ENCODE peak calls at places on chromosomes 12 and 14, in ten cellular contexts. One of them, this sample, is unnamed.

GRCh38 chr12:31033681-31034080 is 40.0 kb upstream of the DDX11 start:
- DNase-seq in CD4-positive, alpha-beta memory T cell: no peak
- DNase-seq in naive thymus-derived CD4-positive, alpha-beta T cell: no peak
- DNase-seq in lower leg skin: peak; percentile 43
- DNase-seq in CD8-positive, alpha-beta memory T cell: no peak
- DNase-seq in AG04450: no peak
- DNase-seq in GM12865: no peak
- DNase-seq in heart right ventricle: no peak
- DNase-seq in adipocyte: peak; percentile 3
- DNase-seq in psoas muscle: no peak
- DNase-seq in this sample: no peak

GRCh38 chr12:112381421-112381897 is 772 bp downstream of the HECTD4 start:
- DNase-seq in GM12865: peak; percentile 73
- DNase-seq in AG04450: no peak
- DNase-seq in naive thymus-derived CD4-positive, alpha-beta T cell: peak; percentile 68
- DNase-seq in lower leg skin: peak; percentile 88
- DNase-seq in CD4-positive, alpha-beta memory T cell: no peak
- DNase-seq in heart right ventricle: peak; percentile 15
- DNase-seq in adipocyte: peak; percentile 47
- DNase-seq in CD8-positive, alpha-beta memory T cell: peak; percentile 45
- DNase-seq in psoas muscle: peak; percentile 18
- DNase-seq in this sample: no peak

GRCh38 chr12:90280564-90281058 is 572.0 kb upstream of the ATP2B1 start:
- DNase-seq in CD4-positive, alpha-beta memory T cell: no peak
- DNase-seq in naive thymus-derived CD4-positive, alpha-beta T cell: no peak
- DNase-seq in AG04450: no peak
- DNase-seq in CD8-positive, alpha-beta memory T cell: no peak
- DNase-seq in heart right ventricle: no peak
- DNase-seq in lower leg skin: no peak
- DNase-seq in psoas muscle: no peak
- DNase-seq in GM12865: peak; percentile 25
- DNase-seq in adipocyte: no peak
- DNase-seq in this sample: no peak

GRCh38 chr14:101961011-101961721 is 3.2 kb upstream of the DYNC1H1 start:
- DNase-seq in AG04450: peak; percentile 50
- DNase-seq in GM12865: peak; percentile 88
- DNase-seq in CD8-positive, alpha-beta memory T cell: peak; percentile 59
- DNase-seq in adipocyte: peak; percentile 88
- DNase-seq in psoas muscle: peak; percentile 70
- DNase-seq in CD4-positive, alpha-beta memory T cell: peak; percentile 74
- DNase-seq in lower leg skin: peak; percentile 94
- DNase-seq in naive thymus-derived CD4-positive, alpha-beta T cell: peak; percentile 68
- DNase-seq in heart right ventricle: peak; percentile 71
- DNase-seq in this sample: peak; percentile 74

GRCh38 chr12:69024907-69025306 is 91.9 kb upstream of the CPM start:
- DNase-seq in adipocyte: no peak
- DNase-seq in heart right ventricle: no peak
- DNase-seq in GM12865: no peak
- DNase-seq in lower leg skin: no peak
- DNase-seq in CD4-positive, alpha-beta memory T cell: no peak
- DNase-seq in psoas muscle: no peak
- DNase-seq in AG04450: no peak
- DNase-seq in naive thymus-derived CD4-positive, alpha-beta T cell: no peak
- DNase-seq in CD8-positive, alpha-beta memory T cell: no peak
- DNase-seq in this sample: no peak

GRCh38 chr12:102526701-102527100 is 46.3 kb upstream of the IGF1 start:
- DNase-seq in naive thymus-derived CD4-positive, alpha-beta T cell: no peak
- DNase-seq in adipocyte: peak; percentile 75
- DNase-seq in CD8-positive, alpha-beta memory T cell: no peak
- DNase-seq in GM12865: no peak
- DNase-seq in psoas muscle: no peak
- DNase-seq in heart right ventricle: no peak
- DNase-seq in lower leg skin: no peak
- DNase-seq in CD4-positive, alpha-beta memory T cell: no peak
- DNase-seq in AG04450: no peak
- DNase-seq in this sample: no peak

GRCh38 chr12:24902521-24903304 is 46.2 kb downstream of the BCAT1 start:
- DNase-seq in AG04450: no peak
- DNase-seq in heart right ventricle: no peak
- DNase-seq in adipocyte: peak; percentile 72
- DNase-seq in GM12865: peak; percentile 52
- DNase-seq in lower leg skin: peak; percentile 85
- DNase-seq in CD4-positive, alpha-beta memory T cell: no peak
- DNase-seq in psoas muscle: peak; percentile 20
- DNase-seq in naive thymus-derived CD4-positive, alpha-beta T cell: peak; percentile 59
- DNase-seq in CD8-positive, alpha-beta memory T cell: no peak
- DNase-seq in this sample: no peak

GRCh38 chr14:95889236-95889979 is 12.8 kb downstream of the TUNAR start:
- DNase-seq in adipocyte: no peak
- DNase-seq in AG04450: no peak
- DNase-seq in naive thymus-derived CD4-positive, alpha-beta T cell: no peak
- DNase-seq in CD8-positive, alpha-beta memory T cell: no peak
- DNase-seq in heart right ventricle: no peak
- DNase-seq in GM12865: peak; percentile 31
- DNase-seq in psoas muscle: no peak
- DNase-seq in lower leg skin: no peak
- DNase-seq in CD4-positive, alpha-beta memory T cell: no peak
- DNase-seq in this sample: no peak

GRCh38 chr14:69483765-69484443 is 624 bp upstream of the PLEKHD1 start:
- DNase-seq in psoas muscle: peak; percentile 73
- DNase-seq in naive thymus-derived CD4-positive, alpha-beta T cell: no peak
- DNase-seq in CD4-positive, alpha-beta memory T cell: no peak
- DNase-seq in AG04450: no peak
- DNase-seq in heart right ventricle: peak; percentile 28
- DNase-seq in CD8-positive, alpha-beta memory T cell: no peak
- DNase-seq in lower leg skin: no peak
- DNase-seq in adipocyte: peak; percentile 47
- DNase-seq in GM12865: no peak
- DNase-seq in this sample: peak; percentile 29

GRCh38 chr12:131939007-131939406 is 9.9 kb downstream of the PUS1 start:
- DNase-seq in CD4-positive, alpha-beta memory T cell: no peak
- DNase-seq in psoas muscle: no peak
- DNase-seq in AG04450: no peak
- DNase-seq in lower leg skin: no peak
- DNase-seq in CD8-positive, alpha-beta memory T cell: no peak
- DNase-seq in naive thymus-derived CD4-positive, alpha-beta T cell: no peak
- DNase-seq in GM12865: no peak
- DNase-seq in adipocyte: no peak
- DNase-seq in heart right ventricle: no peak
- DNase-seq in this sample: peak; percentile 33

GRCh38 chr12:31362115-31362758 is 36.3 kb upstream of the SINHCAF start:
- DNase-seq in heart right ventricle: no peak
- DNase-seq in CD8-positive, alpha-beta memory T cell: no peak
- DNase-seq in adipocyte: no peak
- DNase-seq in psoas muscle: no peak
- DNase-seq in AG04450: no peak
- DNase-seq in lower leg skin: no peak
- DNase-seq in CD4-positive, alpha-beta memory T cell: no peak
- DNase-seq in GM12865: peak; percentile 13
- DNase-seq in naive thymus-derived CD4-positive, alpha-beta T cell: peak; percentile 24
- DNase-seq in this sample: no peak

GRCh38 chr12:33180921-33181320 is 258.7 kb downstream of the SYT10 start:
- DNase-seq in lower leg skin: no peak
- DNase-seq in psoas muscle: no peak
- DNase-seq in CD4-positive, alpha-beta memory T cell: no peak
- DNase-seq in heart right ventricle: no peak
- DNase-seq in adipocyte: no peak
- DNase-seq in GM12865: no peak
- DNase-seq in naive thymus-derived CD4-positive, alpha-beta T cell: no peak
- DNase-seq in AG04450: no peak
- DNase-seq in CD8-positive, alpha-beta memory T cell: no peak
- DNase-seq in this sample: no peak

GRCh38 chr14:51472881-51473280 is 178.8 kb upstream of the FRMD6 start:
- DNase-seq in psoas muscle: no peak
- DNase-seq in heart right ventricle: no peak
- DNase-seq in adipocyte: peak; percentile 53
- DNase-seq in CD4-positive, alpha-beta memory T cell: no peak
- DNase-seq in GM12865: no peak
- DNase-seq in naive thymus-derived CD4-positive, alpha-beta T cell: no peak
- DNase-seq in CD8-positive, alpha-beta memory T cell: no peak
- DNase-seq in AG04450: no peak
- DNase-seq in lower leg skin: no peak
- DNase-seq in this sample: no peak

GRCh38 chr12:122227341-122227740 is 1.5 kb upstream of the DIABLO start:
- DNase-seq in CD8-positive, alpha-beta memory T cell: peak; percentile 84
- DNase-seq in GM12865: no peak
- DNase-seq in psoas muscle: no peak
- DNase-seq in lower leg skin: no peak
- DNase-seq in heart right ventricle: no peak
- DNase-seq in naive thymus-derived CD4-positive, alpha-beta T cell: no peak
- DNase-seq in adipocyte: no peak
- DNase-seq in CD4-positive, alpha-beta memory T cell: peak; percentile 76
- DNase-seq in AG04450: no peak
- DNase-seq in this sample: no peak

GRCh38 chr12:116504438-116504837 is 54.7 kb upstream of the MAP1LC3B2 start:
- DNase-seq in psoas muscle: no peak
- DNase-seq in lower leg skin: no peak
- DNase-seq in GM12865: no peak
- DNase-seq in CD8-positive, alpha-beta memory T cell: no peak
- DNase-seq in heart right ventricle: no peak
- DNase-seq in adipocyte: no peak
- DNase-seq in CD4-positive, alpha-beta memory T cell: no peak
- DNase-seq in AG04450: no peak
- DNase-seq in naive thymus-derived CD4-positive, alpha-beta T cell: no peak
- DNase-seq in this sample: no peak

GRCh38 chr12:116502989-116503496 is 56.1 kb upstream of the MAP1LC3B2 start:
- DNase-seq in CD8-positive, alpha-beta memory T cell: no peak
- DNase-seq in AG04450: no peak
- DNase-seq in GM12865: no peak
- DNase-seq in naive thymus-derived CD4-positive, alpha-beta T cell: no peak
- DNase-seq in CD4-positive, alpha-beta memory T cell: no peak
- DNase-seq in psoas muscle: no peak
- DNase-seq in adipocyte: no peak
- DNase-seq in heart right ventricle: no peak
- DNase-seq in lower leg skin: no peak
- DNase-seq in this sample: no peak

GRCh38 chr12:116502141-116502725 is 56.9 kb upstream of the MAP1LC3B2 start:
- DNase-seq in GM12865: no peak
- DNase-seq in CD4-positive, alpha-beta memory T cell: no peak
- DNase-seq in naive thymus-derived CD4-positive, alpha-beta T cell: no peak
- DNase-seq in heart right ventricle: no peak
- DNase-seq in lower leg skin: no peak
- DNase-seq in AG04450: no peak
- DNase-seq in psoas muscle: no peak
- DNase-seq in CD8-positive, alpha-beta memory T cell: no peak
- DNase-seq in adipocyte: no peak
- DNase-seq in this sample: no peak

GRCh38 chr12:116508145-116509121 is 50.7 kb upstream of the MAP1LC3B2 start:
- DNase-seq in CD4-positive, alpha-beta memory T cell: peak; percentile 1
- DNase-seq in GM12865: no peak
- DNase-seq in psoas muscle: peak; percentile 33
- DNase-seq in CD8-positive, alpha-beta memory T cell: no peak
- DNase-seq in lower leg skin: peak; percentile 92
- DNase-seq in heart right ventricle: peak; percentile 52
- DNase-seq in naive thymus-derived CD4-positive, alpha-beta T cell: peak; percentile 26
- DNase-seq in adipocyte: peak; percentile 59
- DNase-seq in AG04450: no peak
- DNase-seq in this sample: no peak

DNA sequence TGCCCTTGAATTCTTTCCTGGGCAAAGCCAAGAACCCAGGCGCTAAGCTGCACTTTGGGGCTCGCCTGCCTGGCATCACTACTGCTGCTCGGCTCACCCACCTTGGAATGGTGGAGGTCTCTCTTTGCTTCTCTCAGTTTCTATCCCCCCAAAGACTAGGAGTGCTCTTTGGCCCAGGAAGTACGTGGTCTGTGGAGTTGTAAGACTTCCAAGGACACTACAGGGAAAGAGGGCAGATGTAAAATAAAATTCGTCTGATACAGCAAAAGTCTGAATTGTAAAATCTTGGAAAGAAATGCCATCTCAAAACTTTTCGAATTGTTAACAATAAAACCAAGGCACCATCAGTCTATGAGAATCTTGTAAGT is 52.5 kb upstream of the MAP1LC3B2 start:
- DNase-seq in heart right ventricle: no peak
- DNase-seq in psoas muscle: no peak
- DNase-seq in naive thymus-derived CD4-positive, alpha-beta T cell: no peak
- DNase-seq in lower leg skin: no peak
- DNase-seq in adipocyte: no peak
- DNase-seq in CD8-positive, alpha-beta memory T cell: no peak
- DNase-seq in CD4-positive, alpha-beta memory T cell: no peak
- DNase-seq in GM12865: no peak
- DNase-seq in AG04450: no peak
- DNase-seq in this sample: no peak
- H3K4me3 ChIP-seq in heart right ventricle: no peak overlapping the region
- H3K4me3 ChIP-seq in psoas muscle: no peak overlapping the region
- H3K4me3 ChIP-seq in naive thymus-derived CD4-positive, alpha-beta T cell: no peak overlapping the region
- H3K4me3 ChIP-seq in lower leg skin: no peak overlapping the region
- H3K4me3 ChIP-seq in adipocyte: no peak overlapping the region
- H3K4me3 ChIP-seq in CD8-positive, alpha-beta memory T cell: no peak overlapping the region
- H3K4me3 ChIP-seq in CD4-positive, alpha-beta memory T cell: no peak overlapping the region
- H3K4me3 ChIP-seq in GM12865: no peak overlapping the region
- H3K4me3 ChIP-seq in AG04450: no peak overlapping the region
- H3K4me3 ChIP-seq in this sample: no peak overlapping the region

GRCh38 chr14:75125617-75126016 is 1.2 kb downstream of the NEK9 start:
- DNase-seq in heart right ventricle: no peak
- DNase-seq in naive thymus-derived CD4-positive, alpha-beta T cell: no peak
- DNase-seq in lower leg skin: no peak
- DNase-seq in AG04450: no peak
- DNase-seq in CD4-positive, alpha-beta memory T cell: no peak
- DNase-seq in adipocyte: peak; percentile 74
- DNase-seq in CD8-positive, alpha-beta memory T cell: no peak
- DNase-seq in GM12865: no peak
- DNase-seq in psoas muscle: no peak
- DNase-seq in this sample: no peak
- H3K4me3 ChIP-seq in heart right ventricle: peak overlapping the region; percentile 81
- H3K4me3 ChIP-seq in naive thymus-derived CD4-positive, alpha-beta T cell: peak overlapping the region; percentile 87
- H3K4me3 ChIP-seq in lower leg skin: no peak overlapping the region
- H3K4me3 ChIP-seq in AG04450: peak overlapping the region; percentile 72
- H3K4me3 ChIP-seq in CD4-positive, alpha-beta memory T cell: no peak overlapping the region
- H3K4me3 ChIP-seq in adipocyte: peak overlapping the region; percentile 83
- H3K4me3 ChIP-seq in CD8-positive, alpha-beta memory T cell: peak overlapping the region; percentile 99
- H3K4me3 ChIP-seq in GM12865: peak overlapping the region; percentile 100
- H3K4me3 ChIP-seq in psoas muscle: peak overlapping the region; percentile 83
- H3K4me3 ChIP-seq in this sample: peak overlapping the region; percentile 94

DNA sequence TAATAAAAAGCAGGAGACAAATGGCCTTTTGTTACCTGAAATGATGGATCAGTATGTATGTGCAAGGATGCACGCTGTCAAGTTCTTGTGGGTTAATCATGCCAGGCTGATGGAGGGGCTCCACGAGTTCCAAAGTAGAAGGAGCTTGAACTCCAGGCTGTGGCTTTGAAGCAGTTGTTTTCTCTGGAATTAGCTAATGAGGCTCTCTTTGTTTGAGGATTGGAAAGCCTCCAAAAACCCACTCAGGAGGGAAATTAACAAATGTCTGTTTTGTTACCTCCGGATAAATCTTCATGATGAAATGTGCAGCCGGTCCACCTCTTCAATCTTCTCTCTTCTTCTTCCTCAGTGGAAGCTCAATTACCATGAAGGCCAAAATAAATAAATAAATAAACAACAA is 605.4 kb downstream of the DIO2 start:
- DNase-seq in naive thymus-derived CD4-positive, alpha-beta T cell: no peak
- DNase-seq in lower leg skin: no peak
- DNase-seq in CD4-positive, alpha-beta memory T cell: no peak
- DNase-seq in heart right ventricle: no peak
- DNase-seq in adipocyte: no peak
- DNase-seq in CD8-positive, alpha-beta memory T cell: no peak
- DNase-seq in GM12865: no peak
- DNase-seq in AG04450: no peak
- DNase-seq in psoas muscle: no peak
- DNase-seq in this sample: no peak
- H3K4me3 ChIP-seq in naive thymus-derived CD4-positive, alpha-beta T cell: no peak overlapping the region
- H3K4me3 ChIP-seq in lower leg skin: no peak overlapping the region
- H3K4me3 ChIP-seq in CD4-positive, alpha-beta memory T cell: no peak overlapping the region
- H3K4me3 ChIP-seq in heart right ventricle: no peak overlapping the region
- H3K4me3 ChIP-seq in adipocyte: no peak overlapping the region
- H3K4me3 ChIP-seq in CD8-positive, alpha-beta memory T cell: no peak overlapping the region
- H3K4me3 ChIP-seq in GM12865: no peak overlapping the region
- H3K4me3 ChIP-seq in AG04450: no peak overlapping the region
- H3K4me3 ChIP-seq in psoas muscle: no peak overlapping the region
- H3K4me3 ChIP-seq in this sample: no peak overlapping the region

GRCh38 chr14:60165547-60165876 is 314 bp upstream of the DHRS7 start:
- DNase-seq in psoas muscle: no peak
- DNase-seq in heart right ventricle: no peak
- DNase-seq in naive thymus-derived CD4-positive, alpha-beta T cell: no peak
- DNase-seq in AG04450: no peak
- DNase-seq in CD4-positive, alpha-beta memory T cell: no peak
- DNase-seq in lower leg skin: no peak
- DNase-seq in adipocyte: no peak
- DNase-seq in GM12865: no peak
- DNase-seq in CD8-positive, alpha-beta memory T cell: no peak
- DNase-seq in this sample: no peak
- H3K4me3 ChIP-seq in psoas muscle: peak overlapping the region; percentile 78
- H3K4me3 ChIP-seq in heart right ventricle: peak overlapping the region; percentile 73
- H3K4me3 ChIP-seq in naive thymus-derived CD4-positive, alpha-beta T cell: peak overlapping the region; percentile 85
- H3K4me3 ChIP-seq in AG04450: peak overlapping the region; percentile 89
- H3K4me3 ChIP-seq in CD4-positive, alpha-beta memory T cell: no peak overlapping the region
- H3K4me3 ChIP-seq in lower leg skin: no peak overlapping the region
- H3K4me3 ChIP-seq in adipocyte: peak overlapping the region; percentile 99
- H3K4me3 ChIP-seq in GM12865: peak overlapping the region; percentile 82
- H3K4me3 ChIP-seq in CD8-positive, alpha-beta memory T cell: peak overlapping the region; percentile 92
- H3K4me3 ChIP-seq in this sample: no peak overlapping the region